ENCODE peak calls at places on chromosomes 16 and 17, in ten cellular contexts. K, Q, B, P, Y, A, V, Z, N and T are unnamed samples. For H3K4me1, the result is how much of the 10 kb centered on the place peaks cover.

GRCh38 chr16:27408012-27408601 is 6.1 kb downstream of the IL21R start:
- DNase-seq in B (peak), P (no peak), Y (no peak), K (no peak), V (peak), N (no peak), Z (no peak), Q (no peak), A (no peak), T (no peak)

GRCh38 chr16:52578007-52578828 is 31.3 kb upstream of the TOX3 start:
- DNase-seq in Q (no peak), A (no peak), Y (no peak), Z (no peak), K (no peak), V (no peak), N (no peak), B (no peak), P (no peak), T (no peak)

GRCh38 chr16:89934611-89935553 is 11.7 kb downstream of the TUBB3 start:
- DNase-seq in V (no peak), B (no peak), K (no peak), Z (no peak), Y (no peak), P (no peak), Q (no peak), N (no peak), A (no peak), T (no peak)

GRCh38 chr17:48542956-48543853 is 1.7 kb downstream of the HOXB2 start:
- DNase-seq in P (no peak), N (no peak), V (peak), Z (peak), Y (peak), Q (peak), A (no peak), K (peak), B (peak), T (peak)

GRCh38 chr16:87790278-87791023 is 24.7 kb upstream of the KLHDC4 start:
- DNase-seq in A (no peak), Y (peak), N (no peak), B (no peak), K (no peak), Z (no peak), V (no peak), Q (no peak), P (no peak), T (no peak)

GRCh38 chr16:87856796-87857228 is 12.5 kb downstream of the SLC7A5 start:
- DNase-seq in B (no peak), K (no peak), A (no peak), P (no peak), Y (peak), N (no peak), V (no peak), Z (no peak), Q (no peak), T (no peak)

GRCh38 chr17:30506423-30506822 is 29.2 kb downstream of the GOSR1 start:
- DNase-seq in B (no peak), K (no peak), Z (no peak), V (no peak), P (no peak), A (no peak), Y (no peak), N (no peak), Q (no peak), T (no peak)

GRCh38 chr16:89565256-89565505 is 4.7 kb downstream of the RPL13 start:
- DNase-seq in Q (no peak), Y (no peak), N (no peak), V (no peak), B (no peak), K (no peak), A (no peak), P (no peak), Z (no peak), T (no peak)

GRCh38 chr17:63543822-63544420 is 6.4 kb upstream of the DCAF7 start:
- DNase-seq in Y (no peak), V (no peak), P (no peak), Z (no peak), A (no peak), K (peak), B (no peak), Q (no peak), N (no peak), T (no peak)

GRCh38 chr17:65595071-65595655 is 33.7 kb upstream of the AXIN2 start:
- DNase-seq in V (no peak), K (no peak), Z (no peak), A (no peak), B (no peak), Q (no peak), P (no peak), N (no peak), Y (no peak), T (no peak)

GRCh38 chr17:76000016-76000754 is 470 bp upstream of the CDK3 start:
- DNase-seq in N (no peak), P (peak), Q (peak), K (no peak), Z (peak), A (no peak), V (peak), B (peak), Y (peak), T (peak)

GRCh38 chr16:56344518-56345405 is 80.6 kb downstream of the AMFR start:
- DNase-seq in B (no peak), N (no peak), K (peak), Z (peak), Y (peak), A (no peak), P (no peak), V (no peak), Q (no peak), T (no peak)

GRCh38 chr17:66540131-66540781 is 237.8 kb downstream of the PRKCA start:
- DNase-seq in V (no peak), B (no peak), Z (no peak), K (no peak), N (no peak), P (no peak), Y (no peak), A (no peak), Q (no peak), T (no peak)

GRCh38 chr17:76940738-76941350 is 72.6 kb downstream of the MGAT5B start:
- DNase-seq in Y (no peak), Q (no peak), B (no peak), Z (no peak), V (no peak), N (peak), K (no peak), P (no peak), A (no peak), T (no peak)

DNA sequence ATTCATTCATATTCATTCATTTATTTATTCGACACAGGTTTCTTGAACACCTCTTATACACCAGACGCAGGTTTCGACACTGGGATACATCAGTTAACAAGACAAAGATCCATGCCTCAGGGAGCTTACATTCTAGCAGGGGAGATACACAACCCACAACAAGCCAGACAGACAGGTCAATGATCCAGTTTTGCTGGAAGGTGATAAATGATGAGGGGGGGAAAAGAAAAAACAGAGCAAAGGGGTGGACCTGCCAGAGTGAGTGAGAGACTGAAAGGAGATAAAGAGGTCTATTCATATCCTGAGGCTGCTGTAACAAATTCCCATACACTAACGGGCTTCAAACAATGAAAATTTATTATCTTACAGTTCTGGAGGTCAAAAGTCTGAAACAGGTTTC is 81.7 kb downstream of the GAS7 start:
- DNase-seq in Z (no peak), P (no peak), K (no peak), Q (no peak), B (no peak), A (no peak), N (no peak), V (no peak), Y (no peak), T (no peak)
- H3K4me1 ChIP-seq in Z (under half), P (half or more), K (under half), Q (half or more), B (under half), A (under half), N (under half), V (under half), Y (under half), T (under half)

GRCh38 chr17:78884148-78884870 is 18.7 kb downstream of the CEP295NL start:
- DNase-seq in Q (no peak), Y (no peak), N (no peak), P (no peak), K (no peak), B (no peak), Z (peak), V (no peak), A (no peak), T (no peak)
- H3K4me1 ChIP-seq in Q (under half), Y (under half), N (under half), P (half or more), K (under half), B (under half), Z (under half), V (under half), A (half or more), T (under half)

GRCh38 chr17:8153550-8153956 is 1.3 kb upstream of the PER1 start:
- DNase-seq in Y (peak), K (peak), B (peak), A (peak), N (no peak), P (no peak), V (peak), Q (peak), Z (no peak), T (peak)
- H3K4me1 ChIP-seq in Y (under half), K (under half), B (half or more), A (half or more), N (under half), P (half or more), V (half or more), Q (under half), Z (under half), T (half or more)

GRCh38 chr17:35725917-35726608 is 5.4 kb upstream of the RASL10B start:
- DNase-seq in A (no peak), Y (no peak), V (no peak), Z (no peak), K (no peak), Q (no peak), N (no peak), B (no peak), P (no peak), T (no peak)

GRCh38 chr17:35725058-35725457 is 6.4 kb upstream of the RASL10B start:
- DNase-seq in A (no peak), N (no peak), Q (no peak), K (no peak), Y (no peak), B (no peak), V (no peak), P (no peak), Z (no peak), T (no peak)

GRCh38 chr17:35726609-35727460 is 4.6 kb upstream of the RASL10B start:
- DNase-seq in P (no peak), Q (peak), N (no peak), K (peak), B (no peak), V (no peak), Y (peak), A (no peak), Z (peak), T (no peak)

GRCh38 chr17:35727635-35728034 is 3.8 kb upstream of the RASL10B start:
- DNase-seq in Q (no peak), K (no peak), A (no peak), Y (no peak), N (no peak), V (no peak), B (no peak), Z (no peak), P (no peak), T (no peak)

GRCh38 chr17:35723735-35724134 is 7.7 kb upstream of the RASL10B start:
- DNase-seq in B (no peak), V (no peak), Y (no peak), Z (no peak), K (no peak), A (no peak), N (no peak), P (no peak), Q (no peak), T (no peak)
- H3K4me1 ChIP-seq in B (under half), V (under half), Y (under half), Z (under half), K (under half), A (under half), N (under half), P (under half), Q (under half), T (under half)

GRCh38 chr17:17782425-17783120 is 54.2 kb downstream of the SREBF1 start:
- DNase-seq in B (peak), A (no peak), Y (no peak), P (no peak), N (no peak), Z (no peak), V (no peak), K (no peak), Q (peak), T (no peak)
- H3K4me1 ChIP-seq in B (under half), A (under half), Y (under half), P (half or more), N (under half), Z (under half), V (under half), K (under half), Q (half or more), T (under half)

GRCh38 chr17:15260376-15261062 is 4.6 kb downstream of the PMP22 start:
- DNase-seq in Z (peak), N (no peak), B (no peak), Y (peak), V (peak), Q (peak), A (peak), P (no peak), K (peak), T (peak)
- H3K4me1 ChIP-seq in Z (under half), N (under half), B (under half), Y (half or more), V (under half), Q (under half), A (half or more), P (half or more), K (under half), T (under half)

DNA sequence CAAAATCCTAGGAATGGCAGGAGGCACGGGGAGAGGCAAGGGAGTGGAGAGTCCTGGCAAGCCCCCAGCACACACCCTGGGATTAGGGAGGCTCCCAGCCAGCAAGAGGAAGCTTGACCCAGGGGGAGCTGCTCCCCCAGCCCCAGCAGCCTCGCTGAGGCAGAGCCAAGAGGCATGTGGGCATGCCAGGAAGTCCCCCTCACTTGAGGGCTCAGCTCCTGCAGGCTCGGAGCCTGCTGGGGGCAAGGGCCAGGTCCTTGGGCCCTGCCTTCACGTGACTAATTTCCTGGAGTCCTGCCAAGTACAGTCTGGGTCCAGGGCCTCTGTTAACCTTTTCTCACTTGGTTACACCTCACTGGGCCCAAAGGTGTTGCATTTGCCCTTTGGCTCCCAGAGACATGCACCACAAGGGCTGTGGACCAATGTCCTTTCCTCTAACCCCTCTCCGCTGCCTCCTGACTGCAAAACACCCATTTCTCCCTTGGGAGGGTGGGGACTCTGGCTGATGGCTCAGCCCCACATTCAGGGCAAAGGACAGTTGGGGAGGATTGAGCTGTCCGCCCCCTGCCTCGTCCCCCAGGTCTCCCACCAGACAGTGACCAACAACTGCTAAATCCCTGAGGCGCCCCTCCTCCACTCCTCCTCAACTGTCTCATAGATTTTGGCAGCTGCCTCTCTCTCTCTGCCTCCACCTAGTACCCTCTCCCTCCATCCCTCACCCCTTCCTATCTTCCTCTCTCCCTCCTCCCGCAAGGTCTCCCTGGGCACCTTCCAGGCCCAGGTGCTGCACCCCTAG is 4.4 kb upstream of the SLC47A2 start:
- DNase-seq in V (no peak), B (no peak), P (no peak), N (no peak), K (no peak), Q (no peak), Y (peak), Z (no peak), A (no peak), T (no peak)
- H3K4me1 ChIP-seq in V (under half), B (under half), P (under half), N (under half), K (under half), Q (under half), Y (under half), Z (under half), A (under half), T (under half)

DNA sequence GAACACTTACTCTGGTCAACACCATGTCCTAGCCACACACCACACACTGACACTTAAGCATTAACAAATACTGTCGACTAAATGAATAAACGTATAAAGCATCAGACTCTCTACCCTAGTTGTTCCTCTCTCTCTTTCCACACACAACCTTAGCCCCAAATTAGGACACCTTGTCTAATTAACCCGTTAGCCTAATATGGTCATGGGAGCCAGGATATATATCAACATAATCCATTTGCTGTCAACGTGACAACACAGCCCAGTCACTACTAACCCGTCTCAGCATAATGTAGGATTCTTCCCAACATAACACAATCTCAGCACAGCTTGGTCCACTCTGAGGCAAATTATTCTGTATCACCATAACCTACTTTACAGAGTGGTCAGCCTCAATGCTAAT is 2.2 kb downstream of the DVL2 start:
- DNase-seq in K (no peak), Z (no peak), V (no peak), Y (no peak), Q (no peak), B (no peak), A (no peak), P (no peak), N (no peak), T (no peak)
- H3K4me1 ChIP-seq in K (under half), Z (under half), V (under half), Y (under half), Q (under half), B (under half), A (under half), P (half or more), N (under half), T (under half)